ENCODE peak calls at places on chromosomes 7 and 10, in ten cellular contexts. T is heart right ventricle; B is activated CD8-positive, alpha-beta T cell treated with anti-CD3 and anti-CD28 coated beads for 36 hours; P is H9; Y is brain microvascular endothelial cell; G is progenitor cell of endocrine pancreas; M is psoas muscle; E is GM12865; C is GM10248; O is ovary. N is an unnamed sample.
A peak's percentile ranks its signal among the peaks of the same experiment; 100 is the strongest.

GRCh38 chr10:90031776-90032175 is 330.4 kb downstream of the KIF20B start:
- DNase-seq in T (no peak), B (no peak), P (no peak), Y (no peak), G (no peak), M (no peak), E (no peak), C (no peak), O (no peak), N (no peak)

GRCh38 chr10:102779680-102780079 is 35.9 kb downstream of the WBP1L start:
- DNase-seq in T (peak; percentile 38), B (no peak), P (no peak), Y (no peak), G (no peak), M (peak; percentile 41), E (no peak), C (no peak), O (no peak), N (no peak)

GRCh38 chr7:155738652-155739537 is 73.4 kb downstream of the SHH start:
- DNase-seq in T (peak; percentile 69), B (peak; percentile 89), P (peak; percentile 57), Y (peak; percentile 80), G (peak; percentile 43), M (peak; percentile 73), E (peak; percentile 92), C (peak; percentile 42), O (peak; percentile 79), N (peak; percentile 83)

GRCh38 chr10:32171213-32171612 is 115.0 kb upstream of the KIF5B start:
- DNase-seq in T (no peak), B (no peak), P (no peak), Y (no peak), G (peak; percentile 11), M (no peak), E (no peak), C (no peak), O (no peak), N (peak; percentile 77)

GRCh38 chr7:94618134-94618533 is 37.8 kb downstream of the SGCE start:
- DNase-seq in T (no peak), B (no peak), P (no peak), Y (no peak), G (no peak), M (no peak), E (no peak), C (no peak), O (no peak), N (no peak)

GRCh38 chr10:24440817-24441790 is 232.2 kb downstream of the KIAA1217 start:
- DNase-seq in T (no peak), B (no peak), P (no peak), Y (peak; percentile 89), G (no peak), M (no peak), E (no peak), C (no peak), O (no peak), N (no peak)

GRCh38 chr10:31219321-31219720 is 99.7 kb upstream of the ZEB1 start:
- DNase-seq in T (no peak), B (no peak), P (no peak), Y (no peak), G (no peak), M (no peak), E (no peak), C (no peak), O (no peak), N (no peak)

GRCh38 chr7:45645141-45645969 is 71.2 kb downstream of the ADCY1 start:
- DNase-seq in T (peak; percentile 0), B (no peak), P (no peak), Y (no peak), G (peak; percentile 0), M (no peak), E (no peak), C (no peak), O (no peak), N (no peak)

GRCh38 chr7:99469381-99470065 is 3.2 kb upstream of the ZNF789 start:
- DNase-seq in T (no peak), B (no peak), P (no peak), Y (no peak), G (no peak), M (no peak), E (no peak), C (no peak), O (no peak), N (no peak)

GRCh38 chr10:3512263-3512662 is 272.7 kb downstream of the KLF6 start:
- DNase-seq in T (no peak), B (no peak), P (no peak), Y (no peak), G (no peak), M (no peak), E (no peak), C (no peak), O (no peak), N (no peak)

GRCh38 chr10:25015927-25016348 is at the start of gene ENKUR:
- DNase-seq in T (peak; percentile 91), B (peak; percentile 96), P (peak; percentile 92), Y (peak; percentile 93), G (peak; percentile 83), M (peak; percentile 91), E (peak; percentile 94), C (peak; percentile 80), O (peak; percentile 94), N (peak; percentile 94)

GRCh38 chr7:92020636-92021035 is 80.0 kb downstream of the AKAP9 start:
- DNase-seq in T (no peak), B (no peak), P (no peak), Y (no peak), G (no peak), M (no peak), E (no peak), C (no peak), O (no peak), N (no peak)

GRCh38 chr10:69406302-69406811 is 10.4 kb downstream of the TACR2 start:
- DNase-seq in T (peak; percentile 69), B (no peak), P (peak; percentile 67), Y (no peak), G (no peak), M (no peak), E (no peak), C (no peak), O (peak; percentile 58), N (no peak)

GRCh38 chr10:69406816-69407580 is 9.7 kb downstream of the TACR2 start:
- DNase-seq in T (no peak), B (no peak), P (no peak), Y (no peak), G (no peak), M (no peak), E (no peak), C (no peak), O (no peak), N (no peak)

GRCh38 chr10:69408318-69409175 is 8.2 kb downstream of the TACR2 start:
- DNase-seq in T (peak; percentile 96), B (peak; percentile 94), P (peak; percentile 94), Y (peak; percentile 87), G (peak; percentile 91), M (peak; percentile 94), E (peak; percentile 95), C (peak; percentile 95), O (peak; percentile 98), N (peak; percentile 97)

GRCh38 chr10:69409176-69409495 is 7.6 kb downstream of the TACR2 start:
- DNase-seq in T (no peak), B (no peak), P (no peak), Y (no peak), G (no peak), M (no peak), E (no peak), C (no peak), O (no peak), N (no peak)

GRCh38 chr10:69407621-69408301 is 9.0 kb downstream of the TACR2 start:
- DNase-seq in T (no peak), B (peak; percentile 52), P (peak; percentile 62), Y (no peak), G (no peak), M (no peak), E (peak; percentile 49), C (no peak), O (peak; percentile 47), N (no peak)
- TF ChIP-seq CTCF in T (peak; percentile 36), B (peak; percentile 6), P (peak; percentile 63), Y (peak; percentile 61), G (peak; percentile 37), M (peak; percentile 26), E (peak; percentile 27), C (no peak), O (no peak), N (no peak)

GRCh38 chr10:17805921-17806577 is 3.1 kb upstream of the MRC1 start:
- DNase-seq in T (no peak), B (peak; percentile 75), P (no peak), Y (no peak), G (no peak), M (no peak), E (peak; percentile 47), C (no peak), O (no peak), N (no peak)
- TF ChIP-seq CTCF in T (peak; percentile 41), B (peak; percentile 67), P (peak; percentile 53), Y (peak; percentile 13), G (peak; percentile 44), M (no peak), E (peak; percentile 39), C (no peak), O (no peak), N (no peak)

GRCh38 chr7:2980406-2981102 is 63.1 kb downstream of the CARD11 start:
- DNase-seq in T (no peak), B (peak; percentile 66), P (no peak), Y (no peak), G (no peak), M (no peak), E (no peak), C (peak; percentile 52), O (no peak), N (peak; percentile 28)

GRCh38 chr7:2978403-2978802 is 65.3 kb downstream of the CARD11 start:
- DNase-seq in T (no peak), B (peak; percentile 98), P (peak; percentile 69), Y (no peak), G (no peak), M (no peak), E (peak; percentile 95), C (peak; percentile 87), O (no peak), N (peak; percentile 85)

GRCh38 chr7:2981103-2981480 is 62.6 kb downstream of the CARD11 start:
- DNase-seq in T (no peak), B (no peak), P (no peak), Y (no peak), G (no peak), M (no peak), E (no peak), C (no peak), O (no peak), N (no peak)

GRCh38 chr7:2979951-2980350 is 63.7 kb downstream of the CARD11 start:
- DNase-seq in T (no peak), B (no peak), P (no peak), Y (no peak), G (no peak), M (no peak), E (no peak), C (no peak), O (no peak), N (no peak)

GRCh38 chr7:2979276-2979675 is 64.4 kb downstream of the CARD11 start:
- DNase-seq in T (no peak), B (peak; percentile 44), P (no peak), Y (no peak), G (no peak), M (no peak), E (peak; percentile 44), C (peak; percentile 58), O (no peak), N (no peak)
- TF ChIP-seq CTCF in T (no peak), B (no peak), P (no peak), Y (no peak), G (no peak), M (no peak), E (peak; percentile 11), C (peak; percentile 39), O (no peak), N (no peak)

GRCh38 chr7:85191383-85191782 is 4.5 kb upstream of the SEMA3D start:
- DNase-seq in T (no peak), B (no peak), P (no peak), Y (no peak), G (no peak), M (no peak), E (no peak), C (no peak), O (no peak), N (no peak)
- TF ChIP-seq CTCF in T (peak; percentile 30), B (no peak), P (peak; percentile 44), Y (peak; percentile 36), G (peak; percentile 35), M (peak; percentile 6), E (no peak), C (no peak), O (no peak), N (no peak)

N was measured in transverse colon.